ENCODE peak calls at places on chromosomes 1 and 21, in six cellular contexts. I is endodermal cell, P is HepG2, V is keratinocyte, H is heart left ventricle, D is psoas muscle. O is an unnamed sample.

GRCh38 chr1:183185941-183186490 is at the start of gene LAMC2:
- DNase-seq in I (peak; percentile 94), P (no peak), V (peak; percentile 96), H (no peak), D (no peak), O (peak; percentile 63)

GRCh38 chr1:182998482-182998881 is 24.7 kb upstream of the LAMC1 start:
- DNase-seq in I (no peak), P (no peak), V (no peak), H (no peak), D (no peak), O (no peak)

GRCh38 chr1:155077758-155078495 is 710 bp upstream of the EFNA3 start:
- DNase-seq in I (peak; percentile 52), P (no peak), V (no peak), H (no peak), D (no peak), O (no peak)

GRCh38 chr1:104855550-104855949 is 1105.9 kb downstream of the AMY1C start:
- DNase-seq in I (no peak), P (no peak), V (no peak), H (no peak), D (peak; percentile 39), O (no peak)

GRCh38 chr1:154199563-154199879 is 6.6 kb downstream of the CFAP141 start:
- DNase-seq in I (no peak), P (peak; percentile 56), V (no peak), H (no peak), D (no peak), O (no peak)

GRCh38 chr1:63127376-63127775 is 195.0 kb upstream of the FOXD3 start:
- DNase-seq in I (no peak), P (no peak), V (no peak), H (no peak), D (no peak), O (no peak)

GRCh38 chr1:159152031-159152430 is 19.4 kb upstream of the CADM3 start:
- DNase-seq in I (no peak), P (no peak), V (no peak), H (no peak), D (no peak), O (no peak)

GRCh38 chr1:24526940-24527542 is 24.4 kb downstream of the RCAN3 start:
- DNase-seq in I (no peak), P (no peak), V (no peak), H (no peak), D (no peak), O (no peak)

GRCh38 chr1:230493264-230493663 is 67.1 kb upstream of the PGBD5 start:
- DNase-seq in I (no peak), P (no peak), V (no peak), H (no peak), D (no peak), O (no peak)

GRCh38 chr1:22039594-22040347 is 12.7 kb upstream of the CDC42 start:
- DNase-seq in I (peak; percentile 79), P (no peak), V (no peak), H (peak; percentile 75), D (peak; percentile 72), O (peak; percentile 55)

GRCh38 chr1:117590273-117590925 is 15.4 kb upstream of the TENT5C start:
- DNase-seq in I (peak; percentile 74), P (no peak), V (no peak), H (no peak), D (no peak), O (peak; percentile 85)

GRCh38 chr1:223062177-223062576 is 80.9 kb downstream of the TLR5 start:
- DNase-seq in I (no peak), P (no peak), V (no peak), H (no peak), D (no peak), O (no peak)

GRCh38 chr1:44545961-44546360 is 128.3 kb downstream of the TMEM53 start:
- DNase-seq in I (peak; percentile 71), P (no peak), V (no peak), H (no peak), D (no peak), O (no peak)

GRCh38 chr1:244801246-244801645 is 34.2 kb upstream of the COX20 start:
- DNase-seq in I (peak; percentile 59), P (peak; percentile 87), V (no peak), H (peak; percentile 38), D (no peak), O (no peak)

GRCh38 chr21:44024895-44025353 is 12.8 kb downstream of the TRAPPC10 start:
- DNase-seq in I (peak; percentile 61), P (no peak), V (no peak), H (peak; percentile 70), D (peak; percentile 73), O (peak; percentile 24)

GRCh38 chr1:37811027-37811655 is 3.1 kb upstream of the YRDC start:
- DNase-seq in I (peak; percentile 87), P (peak; percentile 78), V (no peak), H (peak; percentile 59), D (peak; percentile 83), O (peak; percentile 74)

GRCh38 chr1:112544753-112545152 is 36.0 kb downstream of the WNT2B start:
- DNase-seq in I (no peak), P (peak; percentile 4), V (no peak), H (no peak), D (no peak), O (no peak)
- H3K27ac ChIP-seq in I (no peak overlapping the region), P (no peak overlapping the region), V (peak overlapping the region; percentile 73), H (no peak overlapping the region), D (peak overlapping the region; percentile 73), O (no peak overlapping the region)

GRCh38 chr1:100359139-100359538 is 6.8 kb downstream of the CDC14A start:
- DNase-seq in I (no peak), P (no peak), V (no peak), H (no peak), D (no peak), O (no peak)
- H3K4me3 ChIP-seq in I (no peak overlapping the region), P (no peak overlapping the region), V (no peak overlapping the region), H (no peak overlapping the region), D (no peak overlapping the region), O (no peak overlapping the region)

GRCh38 chr1:2611034-2611501 is 21.7 kb downstream of the MMEL1 start:
- DNase-seq in I (peak; percentile 94), P (no peak), V (no peak), H (peak; percentile 30), D (peak; percentile 53), O (peak; percentile 19)
- H3K27ac ChIP-seq in I (no peak overlapping the region), P (no peak overlapping the region), V (no peak overlapping the region), H (no peak overlapping the region), D (no peak overlapping the region), O (no peak overlapping the region)

DNA sequence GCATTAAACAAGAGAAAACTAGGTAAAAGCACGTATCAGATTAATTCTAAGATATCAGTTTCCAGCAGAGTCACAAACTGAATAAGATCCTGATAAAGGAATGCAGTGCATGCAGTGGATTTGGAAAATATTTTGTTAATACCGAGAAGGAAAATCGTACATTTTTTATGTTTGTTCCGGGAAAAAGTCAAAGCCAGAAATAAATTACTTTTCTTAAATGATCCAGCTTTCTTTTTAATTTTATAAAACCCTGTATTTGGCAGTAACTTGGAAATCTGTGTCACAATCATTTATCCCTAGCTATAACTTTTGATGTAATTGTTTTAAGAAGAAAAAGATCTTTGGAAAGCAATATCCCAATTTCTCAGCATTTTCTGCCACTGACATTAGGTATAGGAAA is 972 bp downstream of the PALMD start:
- DNase-seq in I (no peak), P (no peak), V (no peak), H (no peak), D (no peak), O (no peak)
- H3K4me3 ChIP-seq in I (no peak overlapping the region), P (peak overlapping the region; percentile 74), V (peak overlapping the region; percentile 63), H (peak overlapping the region; percentile 65), D (peak overlapping the region; percentile 72), O (peak overlapping the region; percentile 41)

DNA sequence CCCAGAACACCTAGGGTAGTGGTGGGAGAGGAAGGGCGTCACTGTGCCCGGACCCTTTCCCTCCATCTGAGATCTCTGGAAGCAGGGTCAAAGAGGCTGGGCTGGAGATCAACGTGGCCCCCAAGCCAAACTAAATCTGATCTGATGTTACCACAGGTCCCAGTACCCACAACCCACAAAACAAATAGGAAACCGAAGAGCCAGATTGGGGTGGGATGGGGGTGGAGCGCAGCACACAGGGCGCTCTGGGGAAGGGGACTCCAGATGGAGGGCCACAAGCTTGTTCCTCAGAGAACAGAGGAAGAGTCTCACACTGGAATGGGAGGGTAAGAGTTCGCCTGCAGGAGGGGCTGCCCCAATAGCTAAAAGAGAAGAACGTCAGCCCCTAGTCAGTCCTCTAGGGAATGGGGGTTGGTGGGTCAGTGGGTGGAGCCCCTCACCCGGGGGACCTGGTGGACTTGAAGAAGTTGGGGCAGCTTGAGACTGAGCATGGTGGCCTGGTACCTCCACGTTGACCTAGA is 1.6 kb downstream of the PAQR6 start:
- DNase-seq in I (no peak), P (no peak), V (no peak), H (no peak), D (no peak), O (no peak)
- H3K27ac ChIP-seq in I (no peak overlapping the region), P (no peak overlapping the region), V (no peak overlapping the region), H (no peak overlapping the region), D (no peak overlapping the region), O (no peak overlapping the region)

DNA sequence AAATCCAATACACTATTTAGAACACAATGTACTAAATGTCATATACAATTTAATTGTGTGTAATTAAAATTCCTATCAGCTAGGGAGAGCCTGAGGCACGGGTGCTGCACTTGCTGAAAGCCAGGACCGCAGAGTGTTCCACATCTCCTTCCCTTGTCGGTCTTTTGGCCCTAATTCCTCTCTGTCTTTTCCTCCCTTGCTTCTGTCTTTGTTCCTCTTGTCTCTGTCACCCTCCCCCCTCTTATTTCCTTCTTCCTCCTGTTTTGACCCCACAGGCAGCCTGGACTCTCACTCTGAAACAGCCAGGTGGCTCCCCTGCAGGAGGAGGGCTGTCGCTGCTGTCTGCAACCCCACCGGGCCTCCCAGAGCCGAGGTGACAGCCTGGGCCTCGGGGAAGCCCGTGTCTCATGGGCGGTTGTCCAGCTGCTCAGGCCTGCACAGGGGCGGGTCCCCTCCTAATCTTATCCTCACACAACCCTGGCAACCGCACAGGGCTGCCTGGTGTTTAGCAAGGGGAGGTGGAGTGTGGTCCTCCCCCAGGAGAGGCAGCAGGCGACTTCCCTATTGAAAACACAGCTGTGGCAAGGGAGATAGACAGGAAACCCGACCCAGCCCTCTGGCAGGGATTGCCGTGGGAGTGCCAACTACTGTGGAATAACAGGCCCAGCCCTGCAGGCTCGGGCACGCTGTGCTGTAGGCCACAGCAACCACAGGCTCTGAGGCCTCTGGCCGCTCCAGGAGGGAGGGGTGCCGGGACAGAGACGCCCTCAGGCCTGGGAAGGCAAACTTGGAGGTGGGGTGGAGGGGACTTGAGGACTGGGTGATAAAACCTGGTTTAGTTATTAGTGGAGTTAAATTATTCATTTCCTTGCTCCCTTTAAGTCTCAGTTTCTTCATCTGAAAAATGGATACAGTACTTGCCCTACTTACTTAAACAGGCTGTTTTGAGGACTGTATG is 68.8 kb upstream of the WDR26 start:
- DNase-seq in I (peak; percentile 93), P (peak; percentile 38), V (peak; percentile 96), H (peak; percentile 97), D (peak; percentile 96), O (peak; percentile 94)
- H3K4me3 ChIP-seq in I (no peak overlapping the region), P (peak overlapping the region; percentile 41), V (peak overlapping the region; percentile 22), H (no peak overlapping the region), D (peak overlapping the region; percentile 39), O (no peak overlapping the region)

O was measured in pancreas.